ENCODE peak calls at places on chromosomes 3 and 15, in six cellular contexts. T is memory B cell, I is MCF 10A, D is WTC11, Q is GM19239, C is nephron progenitor cell. Z is an unnamed sample.

GRCh38 chr3:148735597-148735996 is 37.9 kb downstream of the AGTR1 start:
- DNase-seq in T (no peak), I (no peak), D (no peak), Q (no peak), C (no peak), Z (peak; percentile 9)

GRCh38 chr3:152969557-152970300 is 134.8 kb downstream of the P2RY1 start:
- DNase-seq in T (no peak), I (no peak), D (no peak), Q (no peak), C (no peak), Z (no peak)

GRCh38 chr3:73637042-73637441 is 12.3 kb upstream of the PDZRN3 start:
- DNase-seq in T (no peak), I (peak; percentile 32), D (no peak), Q (no peak), C (no peak), Z (peak; percentile 36)

GRCh38 chr3:159897331-159898075 is 91.1 kb upstream of the IL12A start:
- DNase-seq in T (no peak), I (peak; percentile 21), D (no peak), Q (no peak), C (no peak), Z (peak; percentile 79)

GRCh38 chr3:39096775-39097174 is 10.7 kb downstream of the GORASP1 start:
- DNase-seq in T (no peak), I (no peak), D (no peak), Q (no peak), C (no peak), Z (peak; percentile 10)

GRCh38 chr3:196198771-196199753 is 12.1 kb downstream of the ZDHHC19 start:
- DNase-seq in T (no peak), I (peak; percentile 38), D (no peak), Q (no peak), C (no peak), Z (peak; percentile 42)

GRCh38 chr15:81312790-81313543 is 11.0 kb downstream of the STARD5 start:
- DNase-seq in T (no peak), I (peak; percentile 99), D (no peak), Q (no peak), C (no peak), Z (peak; percentile 98)

GRCh38 chr3:52848617-52849016 is 13.8 kb upstream of the MUSTN1 start:
- DNase-seq in T (no peak), I (peak; percentile 46), D (no peak), Q (no peak), C (no peak), Z (peak; percentile 65)

GRCh38 chr3:102488316-102488715 is 53.5 kb downstream of the ZPLD1 start:
- DNase-seq in T (no peak), I (no peak), D (no peak), Q (no peak), C (no peak), Z (peak; percentile 50)

GRCh38 chr3:61574854-61575253 is 13.5 kb downstream of the PTPRG start:
- DNase-seq in T (no peak), I (peak; percentile 99), D (no peak), Q (no peak), C (no peak), Z (peak; percentile 99)

GRCh38 chr3:30355622-30356021 is 250.8 kb upstream of the TGFBR2 start:
- DNase-seq in T (peak; percentile 16), I (no peak), D (no peak), Q (no peak), C (no peak), Z (no peak)

Z was measured in M059J.